ENCODE peak calls at places on chromosome 18, in six cellular contexts. Z is neuronal stem cell, V is mesenchymal stem cell, F is H1, M is IMR-90, U is trophoblast cell. R is an unnamed sample.

GRCh38 chr18:78912336-78912735 is 67.3 kb upstream of the SALL3 start:
- DNase-seq in U (no peak), V (no peak), M (no peak), Z (no peak), F (no peak), R (peak; percentile 15)

GRCh38 chr18:73136134-73136533 is 268.3 kb upstream of the NETO1 start:
- DNase-seq in U (peak; percentile 6), M (no peak), Z (no peak), V (peak; percentile 10), F (no peak), R (no peak)

GRCh38 chr18:79481041-79481790 is 85.5 kb downstream of the NFATC1 start:
- DNase-seq in U (peak; percentile 79), Z (no peak), M (no peak), V (no peak), F (no peak), R (no peak)

GRCh38 chr18:66994790-66995189 is 390.9 kb upstream of the CDH19 start:
- DNase-seq in V (no peak), Z (no peak), F (no peak), M (no peak), U (no peak), R (no peak)

GRCh38 chr18:12282436-12283039 is 25.5 kb upstream of the TUBB6 start:
- DNase-seq in M (peak; percentile 93), Z (no peak), V (peak; percentile 92), F (no peak), U (peak; percentile 96), R (no peak)

GRCh38 chr18:42426496-42427015 is 471.5 kb downstream of the PIK3C3 start:
- DNase-seq in U (no peak), M (no peak), V (no peak), Z (no peak), F (no peak), R (no peak)

GRCh38 chr18:47775961-47776360 is 154.5 kb downstream of the SMAD2 start:
- DNase-seq in Z (no peak), V (peak; percentile 7), F (no peak), M (peak; percentile 21), U (peak; percentile 59), R (no peak)

GRCh38 chr18:55337153-55337552 is 250.8 kb downstream of the TCF4 start:
- DNase-seq in U (no peak), V (no peak), Z (no peak), M (no peak), F (no peak), R (no peak)

GRCh38 chr18:72336786-72337185 is 207.4 kb downstream of the CBLN2 start:
- DNase-seq in F (no peak), V (no peak), Z (no peak), U (no peak), M (no peak), R (no peak)

GRCh38 chr18:69882965-69883668 is 64.6 kb downstream of the CD226 start:
- DNase-seq in V (no peak), M (no peak), Z (no peak), U (no peak), F (no peak), R (no peak)

GRCh38 chr18:5546660-5547059 is 2.9 kb upstream of the EPB41L3 start:
- DNase-seq in Z (peak; percentile 42), F (no peak), M (peak; percentile 62), U (peak; percentile 69), V (no peak), R (peak; percentile 41)

GRCh38 chr18:79260023-79260422 is 135.7 kb upstream of the NFATC1 start:
- DNase-seq in U (no peak), V (no peak), Z (no peak), F (no peak), M (no peak), R (no peak)

GRCh38 chr18:35268811-35269210 is 21.2 kb downstream of the ZSCAN30 start:
- DNase-seq in V (no peak), F (no peak), Z (no peak), M (no peak), U (no peak), R (no peak)

GRCh38 chr18:3863593-3863992 is 413.6 kb downstream of the TGIF1 start:
- DNase-seq in U (no peak), V (no peak), F (no peak), Z (no peak), M (no peak), R (no peak)

GRCh38 chr18:304887-305529 is 37.2 kb upstream of the THOC1 start:
- DNase-seq in V (no peak), Z (no peak), M (no peak), F (no peak), U (peak; percentile 11), R (no peak)

GRCh38 chr18:76498064-76498463 is 3.0 kb upstream of the ZNF516 start:
- DNase-seq in Z (no peak), M (no peak), F (no peak), V (no peak), U (no peak), R (no peak)

GRCh38 chr18:54740146-54740844 is 88.0 kb upstream of the RAB27B start:
- DNase-seq in U (peak; percentile 48), V (peak; percentile 83), M (peak; percentile 82), Z (no peak), F (no peak), R (no peak)

GRCh38 chr18:37673196-37673595 is 107.6 kb upstream of the CELF4 start:
- DNase-seq in V (no peak), M (no peak), F (no peak), Z (no peak), U (no peak), R (peak; percentile 17)

GRCh38 chr18:74493689-74494088 is 2.5 kb upstream of the CNDP2 start:
- DNase-seq in Z (peak; percentile 47), F (no peak), M (peak; percentile 55), V (peak; percentile 65), U (peak; percentile 62), R (peak; percentile 65)

GRCh38 chr18:59459352-59460059 is 100.4 kb upstream of the LMAN1 start:
- DNase-seq in U (peak; percentile 64), Z (no peak), V (peak; percentile 43), M (peak; percentile 75), F (no peak), R (no peak)

GRCh38 chr18:59715445-59715844 is 18.2 kb upstream of the CCBE1 start:
- DNase-seq in Z (no peak), F (no peak), V (peak; percentile 24), M (peak; percentile 54), U (no peak), R (no peak)

GRCh38 chr18:33833847-33834246 is 255.8 kb downstream of the ASXL3 start:
- DNase-seq in V (no peak), U (no peak), M (no peak), Z (no peak), F (no peak), R (no peak)

DNA sequence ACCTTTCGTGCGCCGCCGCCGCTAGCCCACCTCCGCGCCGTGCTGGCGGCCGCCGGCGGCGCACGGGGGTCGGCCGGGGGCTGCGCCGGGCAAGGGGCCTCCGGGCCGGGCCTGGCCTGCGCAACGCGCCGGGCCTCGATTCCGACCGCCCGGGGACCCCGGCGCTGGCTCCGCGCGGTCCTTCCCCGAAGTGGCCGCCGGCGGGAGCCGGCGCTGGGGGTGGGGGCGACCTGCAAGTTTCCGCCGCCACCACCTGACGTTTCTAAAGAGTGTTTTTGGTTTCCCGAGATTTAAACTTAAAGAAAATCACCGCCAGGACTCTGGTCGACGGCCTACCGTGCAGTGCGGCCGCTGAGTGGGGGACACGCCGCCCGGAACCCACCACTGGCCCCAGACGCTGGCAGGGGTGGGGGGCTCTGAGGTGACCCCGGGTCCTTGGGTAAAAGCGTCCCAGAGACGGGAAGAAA is 3.8 kb upstream of the GATA6 start:
- DNase-seq in Z (no peak), M (no peak), V (no peak), F (no peak), U (no peak), R (no peak)
- H4K8ac ChIP-seq in Z (no peak overlapping the region), M (no peak overlapping the region), V (no peak overlapping the region), F (no peak overlapping the region), U (no peak overlapping the region), R (no peak overlapping the region)

DNA sequence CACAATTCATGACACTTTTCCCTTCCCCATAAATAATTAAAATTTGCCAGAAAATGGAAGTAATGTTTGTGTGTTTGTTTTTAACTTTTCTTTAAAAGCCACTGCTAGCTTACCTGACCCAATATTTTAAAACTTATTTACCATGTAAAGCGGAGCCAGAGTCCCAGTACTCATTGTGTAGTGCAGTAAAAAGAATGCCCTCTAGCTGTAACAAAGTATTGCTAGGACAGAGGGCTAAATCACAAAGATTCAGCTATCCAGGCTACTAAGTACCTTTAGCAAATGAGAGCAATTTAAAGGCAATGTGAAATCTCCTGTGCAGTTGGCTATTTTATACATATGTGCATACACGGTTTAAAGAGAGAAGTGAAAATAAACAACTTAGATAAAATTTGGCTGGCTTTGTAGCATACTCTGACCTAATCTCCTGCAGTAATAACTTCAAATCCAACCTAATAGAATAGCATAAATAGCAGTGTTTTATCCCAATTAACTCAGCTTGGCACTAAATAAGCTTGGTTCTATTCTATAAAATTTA is 997.4 kb upstream of the PIK3C3 start:
- DNase-seq in V (no peak), U (no peak), Z (no peak), M (peak; percentile 52), F (no peak), R (no peak)
- H3K79me1 ChIP-seq in V (no peaks in the 10 kb centered on the region), U (no peaks in the 10 kb centered on the region), Z (no peaks in the 10 kb centered on the region), M (no peaks in the 10 kb centered on the region), F (no peaks in the 10 kb centered on the region), R (no peaks in the 10 kb centered on the region)

GRCh38 chr18:41372266-41372665 is 582.8 kb upstream of the PIK3C3 start:
- DNase-seq in F (no peak), U (no peak), V (no peak), Z (no peak), M (no peak), R (peak; percentile 28)
- H4K91ac ChIP-seq in F (no peak overlapping the region), U (no peak overlapping the region), V (peak overlapping the region; percentile 59), Z (no peak overlapping the region), M (no peak overlapping the region), R (no peak overlapping the region)

GRCh38 chr18:6750411-6750810 is 20.9 kb downstream of the ARHGAP28 start:
- DNase-seq in V (no peak), M (no peak), U (no peak), Z (no peak), F (no peak), R (no peak)

GRCh38 chr18:6755107-6755506 is 25.6 kb downstream of the ARHGAP28 start:
- DNase-seq in Z (no peak), U (no peak), M (peak; percentile 61), V (peak; percentile 36), F (no peak), R (no peak)

GRCh38 chr18:6751207-6751606 is 21.7 kb downstream of the ARHGAP28 start:
- DNase-seq in Z (no peak), F (no peak), V (no peak), M (no peak), U (no peak), R (no peak)

GRCh38 chr18:6748241-6748640 is 18.7 kb downstream of the ARHGAP28 start:
- DNase-seq in U (no peak), V (no peak), M (no peak), F (no peak), Z (no peak), R (no peak)

DNA sequence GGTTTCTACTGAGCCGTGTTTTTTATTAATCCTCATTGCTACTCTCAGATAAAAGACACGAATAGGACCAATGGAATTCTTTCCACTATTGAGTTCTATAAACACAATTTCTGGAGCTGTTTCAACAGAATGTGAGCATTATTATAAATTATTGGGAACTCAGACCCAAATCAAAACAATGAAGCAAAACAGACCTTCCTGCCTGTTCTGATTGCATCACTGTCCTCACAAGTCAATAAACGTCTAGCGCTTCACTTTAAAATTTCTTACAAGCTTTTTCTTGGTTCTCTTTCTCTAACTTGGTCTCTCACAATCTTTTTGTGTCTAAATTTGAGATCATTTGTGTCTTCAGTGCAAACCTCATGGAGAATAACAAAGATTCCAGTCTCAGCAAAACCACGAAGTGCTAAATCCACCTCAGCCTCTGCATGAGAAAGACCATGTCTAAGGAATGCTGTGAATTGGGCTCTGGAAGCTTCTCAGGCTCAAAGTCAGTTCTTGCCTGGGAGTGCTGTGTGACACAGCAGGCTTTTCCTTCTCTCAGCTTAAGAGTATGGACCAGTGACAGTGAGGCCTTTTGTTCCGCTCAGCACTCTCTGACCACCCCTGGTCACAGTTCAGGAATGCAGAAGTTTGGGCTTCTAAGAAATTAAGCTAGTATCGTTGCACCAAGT is 22.8 kb downstream of the ARHGAP28 start:
- DNase-seq in V (peak; percentile 84), F (peak; percentile 84), M (peak; percentile 86), U (no peak), Z (peak; percentile 48), R (peak; percentile 88)
- H4K8ac ChIP-seq in V (peak overlapping the region; percentile 27), F (no peak overlapping the region), M (no peak overlapping the region), U (no peak overlapping the region), Z (no peak overlapping the region), R (no peak overlapping the region)

R was measured in H9.